ENCODE peak calls at places on chromosomes 13 and 19, in six cellular contexts. P is transverse colon, L is esophagus squamous epithelium, D is cardiac fibroblast, Q is lung, U is fibroblast of lung. M is an unnamed sample.

GRCh38 chr19:7627166-7627565 is 2.2 kb downstream of the XAB2 start:
- DNase-seq in P (no peak), L (no peak), D (no peak), Q (no peak), U (no peak), M (no peak)

GRCh38 chr19:17775245-17775927 is 19.6 kb upstream of the B3GNT3 start:
- DNase-seq in P (peak; percentile 49), L (no peak), D (peak; percentile 59), Q (no peak), U (no peak), M (no peak)

GRCh38 chr19:15466851-15467733 is 2.7 kb upstream of the RASAL3 start:
- DNase-seq in P (peak; percentile 23), L (no peak), D (peak; percentile 88), Q (no peak), U (no peak), M (no peak)

GRCh38 chr19:15288146-15288963 is 44.0 kb downstream of the BRD4 start:
- DNase-seq in P (no peak), L (no peak), D (no peak), Q (no peak), U (no peak), M (no peak)

GRCh38 chr19:41933131-41933458 is 4.8 kb upstream of the ERFL start:
- DNase-seq in P (no peak), L (no peak), D (no peak), Q (no peak), U (no peak), M (no peak)

GRCh38 chr19:10283301-10283733 is 3.4 kb upstream of the ICAM4 start:
- DNase-seq in P (no peak), L (no peak), D (no peak), Q (peak; percentile 78), U (no peak), M (no peak)

GRCh38 chr13:50353651-50354415 is 338.6 kb downstream of the KCNRG start:
- DNase-seq in P (no peak), L (no peak), D (peak; percentile 69), Q (no peak), U (peak; percentile 67), M (no peak)

GRCh38 chr19:5903054-5903501 is 512 bp downstream of the NDUFA11 start:
- DNase-seq in P (no peak), L (no peak), D (peak; percentile 50), Q (peak; percentile 47), U (peak; percentile 43), M (no peak)

GRCh38 chr13:82294226-82294625 is 1588.0 kb downstream of the SLITRK1 start:
- DNase-seq in P (no peak), L (no peak), D (no peak), Q (no peak), U (no peak), M (no peak)

GRCh38 chr13:78649997-78650724 is 8.8 kb downstream of the OBI1 start:
- DNase-seq in P (no peak), L (no peak), D (no peak), Q (no peak), U (no peak), M (no peak)

GRCh38 chr13:52968074-52968700 is 60.4 kb upstream of the OLFM4 start:
- DNase-seq in P (peak; percentile 85), L (no peak), D (peak; percentile 72), Q (peak; percentile 75), U (peak; percentile 52), M (peak; percentile 74)

GRCh38 chr19:19464339-19465098 is 50.8 kb downstream of the TSSK6 start:
- DNase-seq in P (no peak), L (no peak), D (peak; percentile 75), Q (no peak), U (peak; percentile 78), M (no peak)

GRCh38 chr19:3982701-3983541 is 2.3 kb downstream of the EEF2 start:
- DNase-seq in P (no peak), L (no peak), D (peak; percentile 72), Q (no peak), U (peak; percentile 55), M (no peak)

GRCh38 chr19:8342316-8342683 is 762 bp downstream of the KANK3 start:
- DNase-seq in P (no peak), L (no peak), D (no peak), Q (no peak), U (no peak), M (no peak)

GRCh38 chr13:35046587-35046986 is 104.5 kb downstream of the NBEA start:
- DNase-seq in P (no peak), L (no peak), D (no peak), Q (no peak), U (no peak), M (no peak)

GRCh38 chr13:33793726-33794125 is 24.2 kb upstream of the RFC3 start:
- DNase-seq in P (no peak), L (no peak), D (no peak), Q (no peak), U (no peak), M (no peak)

GRCh38 chr13:21673592-21674270 is 2.9 kb downstream of the FGF9 start:
- DNase-seq in P (peak; percentile 60), L (no peak), D (peak; percentile 35), Q (no peak), U (peak; percentile 31), M (no peak)

GRCh38 chr13:75787249-75787940 is 151.3 kb downstream of the LMO7 start:
- DNase-seq in P (no peak), L (no peak), D (peak; percentile 63), Q (no peak), U (no peak), M (no peak)

GRCh38 chr13:43573787-43574562 is 212.8 kb downstream of the ENOX1 start:
- DNase-seq in P (no peak), L (no peak), D (peak; percentile 28), Q (no peak), U (peak; percentile 17), M (no peak)

GRCh38 chr13:72113070-72113469 is 246.1 kb upstream of the DACH1 start:
- DNase-seq in P (no peak), L (no peak), D (peak; percentile 1), Q (no peak), U (no peak), M (no peak)

GRCh38 chr19:3708207-3708931 is at the start of gene TJP3:
- DNase-seq in P (peak; percentile 87), L (no peak), D (no peak), Q (peak; percentile 80), U (no peak), M (no peak)

GRCh38 chr13:36090592-36090991 is 40.6 kb downstream of the DCLK1 start:
- DNase-seq in P (no peak), L (no peak), D (no peak), Q (no peak), U (no peak), M (no peak)

GRCh38 chr13:26946675-26947342 is 186.2 kb upstream of the GPR12 start:
- DNase-seq in P (no peak), L (no peak), D (peak; percentile 73), Q (no peak), U (peak; percentile 78), M (peak; percentile 22)

GRCh38 chr13:67094952-67095351 is 135.2 kb downstream of the PCDH9 start:
- DNase-seq in P (no peak), L (no peak), D (peak; percentile 53), Q (no peak), U (no peak), M (no peak)

GRCh38 chr13:35475960-35476943 is at the start of gene MAB21L1:
- DNase-seq in P (peak; percentile 9), L (no peak), D (peak; percentile 21), Q (no peak), U (peak; percentile 52), M (no peak)

GRCh38 chr13:77448689-77449088 is 86.8 kb upstream of the SCEL start:
- DNase-seq in P (peak; percentile 8), L (no peak), D (no peak), Q (no peak), U (no peak), M (peak; percentile 15)

GRCh38 chr13:28717170-28717569 is 1.6 kb downstream of the SLC46A3 start:
- DNase-seq in P (no peak), L (no peak), D (no peak), Q (no peak), U (no peak), M (no peak)

GRCh38 chr19:15195987-15196682 is 4.7 kb downstream of the NOTCH3 start:
- DNase-seq in P (peak; percentile 88), L (no peak), D (peak; percentile 36), Q (peak; percentile 86), U (no peak), M (no peak)

DNA sequence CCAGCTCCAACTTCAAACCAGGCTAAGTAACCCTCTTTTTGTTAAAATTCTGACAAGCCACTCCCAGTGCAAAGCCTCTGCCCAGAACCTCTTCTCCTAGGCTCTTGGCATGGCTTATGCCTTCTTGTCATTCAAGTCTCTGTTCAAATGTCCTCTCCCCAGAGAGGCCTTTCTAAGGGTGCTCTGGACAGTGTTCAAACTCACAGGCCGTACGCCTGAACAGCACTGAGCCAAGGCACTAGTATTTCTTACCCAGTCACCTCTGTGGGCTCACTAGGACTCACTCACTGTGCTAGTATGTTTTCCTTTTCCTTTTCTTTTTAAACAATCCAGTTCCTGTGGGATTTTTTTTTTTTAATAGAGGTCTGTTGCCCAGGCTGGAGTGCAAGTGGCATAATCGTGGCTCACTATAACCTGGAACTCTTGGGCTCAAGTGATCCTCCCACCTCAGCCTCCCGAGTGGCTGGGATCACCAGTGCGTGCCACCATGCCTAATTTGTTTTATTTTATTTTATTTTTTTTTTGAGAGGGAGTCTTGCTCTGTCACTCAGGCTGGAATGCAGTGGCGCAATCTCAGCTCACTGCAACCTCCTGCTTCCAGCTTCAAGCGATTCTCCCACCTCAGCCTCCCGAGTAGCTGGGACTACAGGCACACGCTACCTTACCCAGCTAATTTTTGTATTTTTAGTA is 2.3 kb upstream of the ASF1B start:
- DNase-seq in P (no peak), L (no peak), D (peak; percentile 57), Q (peak; percentile 64), U (peak; percentile 57), M (no peak)
- H3K4me3 ChIP-seq in P (no peak overlapping the region), L (no peak overlapping the region), D (no peak overlapping the region), Q (no peak overlapping the region), U (no peak overlapping the region), M (no peak overlapping the region)

GRCh38 chr19:35330475-35330874 is 1.5 kb downstream of the CD22 start:
- DNase-seq in P (peak; percentile 26), L (peak; percentile 45), D (no peak), Q (no peak), U (no peak), M (no peak)
- H3K4me3 ChIP-seq in P (no peak overlapping the region), L (no peak overlapping the region), D (no peak overlapping the region), Q (no peak overlapping the region), U (no peak overlapping the region), M (no peak overlapping the region)

GRCh38 chr19:48252625-48253024 is 3.1 kb downstream of the CARD8 start:
- DNase-seq in P (no peak), L (no peak), D (no peak), Q (no peak), U (no peak), M (no peak)

GRCh38 chr19:48253999-48254398 is 1.7 kb downstream of the CARD8 start:
- DNase-seq in P (no peak), L (no peak), D (no peak), Q (no peak), U (no peak), M (no peak)

GRCh38 chr19:48255376-48256303 is at the start of gene CARD8:
- DNase-seq in P (peak; percentile 87), L (peak; percentile 27), D (peak; percentile 95), Q (peak; percentile 85), U (peak; percentile 93), M (peak; percentile 70)

GRCh38 chr19:48258350-48258749 is 2.6 kb upstream of the CARD8 start:
- DNase-seq in P (no peak), L (no peak), D (peak; percentile 52), Q (no peak), U (no peak), M (no peak)

GRCh38 chr19:48254529-48254970 is 1.2 kb downstream of the CARD8 start:
- DNase-seq in P (no peak), L (no peak), D (no peak), Q (no peak), U (no peak), M (no peak)
- H3K4me3 ChIP-seq in P (peak overlapping the region; percentile 73), L (peak overlapping the region; percentile 76), D (no peak overlapping the region), Q (no peak overlapping the region), U (peak overlapping the region; percentile 95), M (no peak overlapping the region)

GRCh38 chr19:12833418-12833746 is 997 bp downstream of the RTBDN start:
- DNase-seq in P (no peak), L (no peak), D (no peak), Q (no peak), U (no peak), M (no peak)
- H3K4me3 ChIP-seq in P (peak overlapping the region; percentile 56), L (peak overlapping the region; percentile 70), D (no peak overlapping the region), Q (no peak overlapping the region), U (no peak overlapping the region), M (peak overlapping the region; percentile 6)

M was measured in NT2/D1.